ENCODE peak calls at places on chromosomes 4 and X, in seven cellular contexts. V, X, E, L, N, H and G are unnamed samples.

GRCh38 chr4:3644849-3645627 is 112.8 kb upstream of the LRPAP1 start:
- DNase-seq in H (peak; percentile 72), N (no peak), X (no peak), E (no peak), V (no peak), L (no peak), G (no peak)

GRCh38 chr4:140427104-140427918 is at the start of gene CLGN:
- DNase-seq in X (peak; percentile 58), N (peak; percentile 63), E (peak; percentile 9), V (peak; percentile 61), H (peak; percentile 61), L (peak; percentile 88), G (peak; percentile 89)

GRCh38 chrX:68658530-68658929 is 11.1 kb downstream of the STARD8 start:
- DNase-seq in E (no peak), X (no peak), L (no peak), V (peak; percentile 18), N (no peak), H (no peak), G (peak; percentile 68)

GRCh38 chr4:89765966-89766365 is 71.0 kb downstream of the SNCA start:
- DNase-seq in V (peak; percentile 77), H (no peak), X (no peak), E (peak; percentile 74), N (no peak), L (no peak), G (peak; percentile 21)

GRCh38 chrX:53239474-53239873 is 14.5 kb upstream of the KDM5C start:
- DNase-seq in E (no peak), X (no peak), N (peak; percentile 17), V (no peak), L (no peak), H (no peak), G (no peak)

GRCh38 chrX:15336023-15336413 is 695 bp upstream of the PIGA start:
- DNase-seq in N (peak; percentile 27), H (no peak), V (peak; percentile 48), E (peak; percentile 34), X (peak; percentile 17), L (no peak), G (no peak)

GRCh38 chrX:49995021-49995731 is 72.8 kb downstream of the CLCN5 start:
- DNase-seq in X (no peak), L (no peak), H (no peak), E (peak; percentile 17), N (no peak), V (peak; percentile 50), G (no peak)

GRCh38 chr4:3074846-3075651 is 568 bp downstream of the HTT start:
- DNase-seq in V (peak; percentile 71), N (peak; percentile 48), X (peak; percentile 39), H (peak; percentile 82), L (peak; percentile 53), E (peak; percentile 40), G (peak; percentile 67)

GRCh38 chr4:184392748-184393334 is 81.5 kb downstream of the IRF2 start:
- DNase-seq in N (no peak), V (no peak), H (no peak), L (no peak), E (no peak), X (no peak), G (no peak)

GRCh38 chr4:11297201-11297600 is 131.5 kb downstream of the HS3ST1 start:
- DNase-seq in X (no peak), N (no peak), E (no peak), L (no peak), H (no peak), V (peak; percentile 33), G (no peak)

GRCh38 chr4:138334346-138335016 is 92.3 kb upstream of the SLC7A11 start:
- DNase-seq in N (no peak), V (no peak), H (no peak), E (no peak), X (no peak), L (no peak), G (no peak)

GRCh38 chrX:145910017-145910416 is 92.4 kb downstream of the SLITRK2 start:
- DNase-seq in V (no peak), E (no peak), X (no peak), N (peak; percentile 2), L (no peak), H (no peak), G (no peak)